ENCODE peak calls at places on chromosomes 4 and X, in seven cellular contexts. L is naive thymus-derived CD8-positive, alpha-beta T cell; C is activated CD4-positive, alpha-beta T cell treated with anti-CD3 and anti-CD28 coated beads for 1 hour; T is tibial nerve; J is NCI-H1417; K is T-cell; U is CD4-positive, alpha-beta memory T cell. D is an unnamed sample.

GRCh38 chr4:38902695-38903094 is 35.1 kb downstream of the FAM114A1 start:
- DNase-seq in L (no peak), C (no peak), T (no peak), J (no peak), K (no peak), U (peak), D (no peak)

GRCh38 chr4:37936889-37937498 is 23.2 kb upstream of the PTTG2 start:
- DNase-seq in L (no peak), C (no peak), T (no peak), J (no peak), K (no peak), U (no peak), D (no peak)

GRCh38 chr4:2333356-2333841 is 71.5 kb upstream of the MXD4 start:
- DNase-seq in L (no peak), C (no peak), T (no peak), J (no peak), K (no peak), U (no peak), D (no peak)

GRCh38 chr4:147689062-147689461 is 5.1 kb upstream of the PRMT9 start:
- DNase-seq in L (no peak), C (no peak), T (no peak), J (no peak), K (no peak), U (no peak), D (no peak)

GRCh38 chr4:51862781-51863180 is 19.8 kb downstream of the DCUN1D4 start:
- DNase-seq in L (no peak), C (no peak), T (no peak), J (no peak), K (no peak), U (no peak), D (no peak)

GRCh38 chr4:115537387-115537786 is 424.0 kb upstream of the NDST4 start:
- DNase-seq in L (no peak), C (no peak), T (no peak), J (no peak), K (no peak), U (no peak), D (no peak)

GRCh38 chrX:110006826-110007375 is 4.0 kb downstream of the TMEM164 start:
- DNase-seq in L (no peak), C (no peak), T (no peak), J (no peak), K (no peak), U (no peak), D (no peak)

GRCh38 chr4:42995343-42995944 is 102.9 kb downstream of the GRXCR1 start:
- DNase-seq in L (no peak), C (no peak), T (no peak), J (peak), K (no peak), U (no peak), D (no peak)

GRCh38 chr4:180560896-180561295 is 1682.3 kb upstream of the TENM3 start:
- DNase-seq in L (no peak), C (no peak), T (no peak), J (no peak), K (no peak), U (no peak), D (no peak)

GRCh38 chr4:155900402-155900801 is 3.1 kb upstream of the TDO2 start:
- DNase-seq in L (no peak), C (no peak), T (no peak), J (no peak), K (no peak), U (no peak), D (no peak)

GRCh38 chrX:155148724-155149537 is 67.3 kb upstream of the VBP1 start:
- DNase-seq in L (peak), C (no peak), T (no peak), J (no peak), K (peak), U (peak), D (no peak)

GRCh38 chr4:70666369-70666768 is at the start of gene JCHAIN:
- DNase-seq in L (no peak), C (no peak), T (no peak), J (no peak), K (no peak), U (no peak), D (no peak)

GRCh38 chr4:36915717-36916116 is 328.8 kb upstream of the NWD2 start:
- DNase-seq in L (no peak), C (no peak), T (no peak), J (no peak), K (no peak), U (no peak), D (no peak)

GRCh38 chr4:78543424-78544238 is 7.9 kb upstream of the ANXA3 start:
- DNase-seq in L (no peak), C (no peak), T (no peak), J (no peak), K (no peak), U (no peak), D (no peak)

GRCh38 chr4:15498356-15498755 is 28.7 kb downstream of the CC2D2A start:
- DNase-seq in L (no peak), C (no peak), T (no peak), J (no peak), K (no peak), U (no peak), D (no peak)

GRCh38 chr4:79442422-79442821 is 34.4 kb upstream of the GK2 start:
- DNase-seq in L (no peak), C (no peak), T (no peak), J (no peak), K (no peak), U (no peak), D (no peak)

GRCh38 chr4:102663073-102663472 is 97.7 kb downstream of the MANBA start:
- DNase-seq in L (no peak), C (no peak), T (no peak), J (no peak), K (no peak), U (no peak), D (no peak)

GRCh38 chr4:6047130-6047673 is 29.0 kb upstream of the C4orf50 start:
- DNase-seq in L (no peak), C (no peak), T (no peak), J (no peak), K (no peak), U (no peak), D (no peak)

GRCh38 chr4:48047421-48047844 is 30.9 kb downstream of the NIPAL1 start:
- DNase-seq in L (peak), C (peak), T (no peak), J (no peak), K (peak), U (peak), D (no peak)

GRCh38 chrX:118603981-118604380 is 108.4 kb downstream of the DOCK11 start:
- DNase-seq in L (peak), C (no peak), T (no peak), J (peak), K (peak), U (peak), D (no peak)

GRCh38 chrX:53262918-53263394 is 18.4 kb downstream of the IQSEC2 start:
- DNase-seq in L (no peak), C (no peak), T (no peak), J (no peak), K (no peak), U (no peak), D (no peak)

GRCh38 chr4:164621886-164622521 is 131.9 kb upstream of the SMIM31 start:
- DNase-seq in L (no peak), C (no peak), T (no peak), J (no peak), K (no peak), U (no peak), D (no peak)

D was measured in lower leg skin.